ENCODE peak calls at places on chromosomes 5 and 9, in four cellular contexts. P is D341Med, Q is left ventricle myocardium inferior, B is epithelial cell of esophagus. J is an unnamed sample.

GRCh38 chr5:43753069-43753468 is 150.1 kb downstream of the NNT start:
- DNase-seq in P (no peak), Q (no peak), B (no peak), J (no peak)

GRCh38 chr5:66144799-66145390 is 795 bp downstream of the SREK1 start:
- DNase-seq in P (no peak), Q (no peak), B (no peak), J (peak)

GRCh38 chr5:127313847-127314473 is 23.4 kb downstream of the MEGF10 start:
- DNase-seq in P (peak), Q (peak), B (peak), J (no peak)

GRCh38 chr9:6873862-6874261 is 116.1 kb downstream of the KDM4C start:
- DNase-seq in P (no peak), Q (no peak), B (no peak), J (no peak)

GRCh38 chr9:112640311-112640710 is 77.6 kb downstream of the INIP start:
- DNase-seq in P (no peak), Q (no peak), B (no peak), J (no peak)

GRCh38 chr5:8908055-8908683 is 637.7 kb downstream of the SEMA5A start:
- DNase-seq in Q (no peak), P (peak), B (peak), J (no peak)

GRCh38 chr9:134652291-134653225 is 11.0 kb downstream of the COL5A1 start:
- DNase-seq in P (no peak), Q (peak), B (no peak), J (no peak)

GRCh38 chr9:7570107-7570720 is 229.4 kb downstream of the DMAC1 start:
- DNase-seq in B (peak), Q (no peak), P (peak), J (no peak)

GRCh38 chr9:83959061-83959460 is 21.0 kb downstream of the HNRNPK start:
- DNase-seq in P (no peak), Q (no peak), B (peak), J (no peak)

GRCh38 chr9:136482046-136482792 is 621 bp downstream of the SEC16A start:
- DNase-seq in B (peak), P (no peak), Q (no peak), J (no peak)

GRCh38 chr9:86943871-86944240 is 3.5 kb downstream of the GAS1 start:
- DNase-seq in B (no peak), Q (no peak), P (no peak), J (no peak)

GRCh38 chr5:143016777-143017374 is 246.7 kb downstream of the ARHGAP26 start:
- DNase-seq in P (peak), Q (no peak), B (peak), J (no peak)

GRCh38 chr5:156481741-156482140 is 154.8 kb downstream of the SGCD start:
- DNase-seq in B (peak), P (peak), Q (no peak), J (no peak)

GRCh38 chr5:8749556-8749955 is 796.3 kb downstream of the SEMA5A start:
- DNase-seq in P (no peak), Q (no peak), B (no peak), J (no peak)

GRCh38 chr5:124806026-124806856 is 59.8 kb upstream of the ZNF608 start:
- DNase-seq in Q (peak), B (peak), P (peak), J (peak)

GRCh38 chr5:171806976-171807823 is 21.6 kb downstream of the SMIM23 start:
- DNase-seq in B (peak), P (no peak), Q (no peak), J (no peak)

GRCh38 chr5:172975289-172975688 is 8.3 kb upstream of the ATP6V0E1 start:
- DNase-seq in Q (no peak), B (no peak), P (no peak), J (no peak)

GRCh38 chr9:137480686-137481683 is 21.9 kb upstream of the NSMF start:
- DNase-seq in P (no peak), Q (no peak), B (no peak), J (no peak)

GRCh38 chr5:76684012-76684731 is 31.8 kb upstream of the F2R start:
- DNase-seq in B (no peak), P (no peak), Q (no peak), J (no peak)

GRCh38 chr9:135939351-135940265 is 21.6 kb downstream of the UBAC1 start:
- DNase-seq in Q (no peak), P (no peak), B (peak), J (no peak)

GRCh38 chr9:32644698-32645097 is 9.2 kb upstream of the TAF1L start:
- DNase-seq in Q (no peak), B (peak), P (no peak), J (no peak)

GRCh38 chr5:138439537-138440225 is 824 bp downstream of the REEP2 start:
- DNase-seq in P (peak), Q (no peak), B (no peak), J (no peak)

GRCh38 chr5:38237681-38238080 is 20.7 kb upstream of the EGFLAM start:
- DNase-seq in Q (no peak), P (no peak), B (no peak), J (no peak)

GRCh38 chr5:179258922-179259730 is 86.1 kb downstream of the ADAMTS2 start:
- DNase-seq in B (no peak), P (no peak), Q (no peak), J (no peak)

GRCh38 chr5:141149812-141150211 is at the start of gene PCDHB6:
- DNase-seq in P (no peak), Q (no peak), B (peak), J (no peak)

GRCh38 chr5:178192787-178193186 is 5.6 kb upstream of the GMCL2 start:
- DNase-seq in P (no peak), B (no peak), Q (no peak), J (no peak)

GRCh38 chr9:38622083-38622674 is 1.8 kb upstream of the ANKRD18A start:
- DNase-seq in B (peak), Q (no peak), P (peak), J (no peak)

GRCh38 chr5:66789434-66789833 is 193.2 kb downstream of the MAST4 start:
- DNase-seq in P (no peak), Q (no peak), B (no peak), J (no peak)

GRCh38 chr5:156479864-156480263 is 152.9 kb downstream of the SGCD start:
- DNase-seq in Q (no peak), P (peak), B (peak), J (no peak)

GRCh38 chr9:82148849-82149544 is 160.4 kb downstream of the SPATA31D1 start:
- DNase-seq in P (no peak), B (no peak), Q (no peak), J (peak)

GRCh38 chr9:120891255-120891954 is 14.4 kb upstream of the PHF19 start:
- DNase-seq in Q (no peak), B (peak), P (no peak), J (no peak)

GRCh38 chr5:39501403-39501802 is 76.6 kb upstream of the DAB2 start:
- DNase-seq in Q (peak), B (peak), P (no peak), J (no peak)

GRCh38 chr5:111478266-111478665 is 34.1 kb downstream of the STARD4 start:
- DNase-seq in P (no peak), B (no peak), Q (no peak), J (no peak)

GRCh38 chr5:158461240-158461854 is 602.4 kb upstream of the CLINT1 start:
- DNase-seq in P (no peak), Q (peak), B (no peak), J (no peak)

GRCh38 chr9:137277329-137278041 is at the start of gene TOR4A:
- DNase-seq in P (no peak), B (peak), Q (peak), J (no peak)